ENCODE peak calls at places on chromosomes 4 and X, in nine cellular contexts. A is stimulated activated CD4-positive, alpha-beta T cell treated with anti-CD3 and anti-CD28 coated beads, Interleukin-2, amount 100 ng/mL, for 24 hours; U is putamen; X is WERI-Rb-1; T is T-helper 2 cell; M is NCI-H2081; B is GM03348; R is progenitor cell of endocrine pancreas; W is A673. C is an unnamed sample.

GRCh38 chr4:86961103-86961502 is 26.3 kb downstream of the AFF1 start:
- DNase-seq in A (no peak), U (no peak), X (no peak), T (no peak), M (no peak), B (no peak), R (no peak), W (no peak), C (no peak)

GRCh38 chr4:115028682-115029385 is 84.6 kb downstream of the NDST4 start:
- DNase-seq in A (no peak), U (no peak), X (no peak), T (no peak), M (no peak), B (no peak), R (no peak), W (peak), C (no peak)

GRCh38 chr4:20698382-20698781 is 1.9 kb upstream of the PACRGL start:
- DNase-seq in A (no peak), U (no peak), X (no peak), T (no peak), M (no peak), B (no peak), R (no peak), W (peak), C (no peak)

GRCh38 chr4:169810325-169811323 is 52.9 kb upstream of the HPF1 start:
- DNase-seq in A (no peak), U (peak), X (peak), T (peak), M (peak), B (peak), R (peak), W (peak), C (no peak)

GRCh38 chr4:104205116-104205515 is 289.6 kb downstream of the CXXC4 start:
- DNase-seq in A (no peak), U (no peak), X (no peak), T (no peak), M (no peak), B (no peak), R (no peak), W (no peak), C (no peak)

GRCh38 chr4:80134936-80135701 is 62.1 kb upstream of the ANTXR2 start:
- DNase-seq in A (no peak), U (no peak), X (no peak), T (no peak), M (no peak), B (no peak), R (no peak), W (no peak), C (no peak)

GRCh38 chrX:132292753-132293152 is 73.5 kb upstream of the RAP2C start:
- DNase-seq in A (peak), U (peak), X (peak), T (peak), M (no peak), B (peak), R (no peak), W (peak), C (no peak)

GRCh38 chrX:45751156-45751555 is 550.5 kb upstream of the DIPK2B start:
- DNase-seq in A (no peak), U (no peak), X (no peak), T (no peak), M (no peak), B (no peak), R (no peak), W (no peak), C (no peak)

GRCh38 chrX:630007-630921 is at the start of gene SHOX:
- DNase-seq in A (no peak), U (no peak), X (no peak), T (no peak), M (no peak), B (no peak), R (no peak), W (no peak), C (no peak)

GRCh38 chr4:141375855-141376254 is 155.2 kb downstream of the ZNF330 start:
- DNase-seq in A (no peak), U (no peak), X (no peak), T (no peak), M (no peak), B (peak), R (no peak), W (peak), C (no peak)

GRCh38 chr4:8516061-8516573 is 64.1 kb upstream of the GPR78 start:
- DNase-seq in A (no peak), U (no peak), X (no peak), T (no peak), M (no peak), B (no peak), R (no peak), W (no peak), C (no peak)

GRCh38 chr4:16082424-16083216 is 1.2 kb downstream of the PROM1 start:
- DNase-seq in A (no peak), U (no peak), X (peak), T (peak), M (peak), B (peak), R (peak), W (peak), C (no peak)

GRCh38 chrX:129714581-129714980 is 24.2 kb upstream of the XPNPEP2 start:
- DNase-seq in A (no peak), U (no peak), X (no peak), T (no peak), M (no peak), B (no peak), R (no peak), W (no peak), C (no peak)

GRCh38 chr4:186726440-186727148 is 2.9 kb upstream of the FAT1 start:
- DNase-seq in A (no peak), U (peak), X (no peak), T (peak), M (peak), B (peak), R (peak), W (peak), C (peak)

GRCh38 chr4:88027611-88028608 is 20.5 kb downstream of the PKD2 start:
- DNase-seq in A (no peak), U (no peak), X (no peak), T (peak), M (no peak), B (peak), R (no peak), W (peak), C (no peak)

GRCh38 chr4:137307806-137308205 is 224.5 kb downstream of the PCDH18 start:
- DNase-seq in A (no peak), U (no peak), X (no peak), T (no peak), M (no peak), B (peak), R (no peak), W (no peak), C (no peak)

GRCh38 chrX:42615161-42615563 is 162.8 kb downstream of the PPP1R2C start:
- DNase-seq in A (no peak), U (no peak), X (peak), T (peak), M (no peak), B (no peak), R (no peak), W (peak), C (no peak)

GRCh38 chrX:42678133-42678532 is 99.8 kb downstream of the PPP1R2C start:
- DNase-seq in A (no peak), U (no peak), X (peak), T (no peak), M (no peak), B (peak), R (no peak), W (peak), C (no peak)

GRCh38 chr4:157043131-157043530 is 32.8 kb upstream of the GLRB start:
- DNase-seq in A (no peak), U (no peak), X (no peak), T (no peak), M (no peak), B (peak), R (no peak), W (peak), C (no peak)

GRCh38 chrX:129478516-129478915 is 44.8 kb downstream of the SMARCA1 start:
- DNase-seq in A (no peak), U (no peak), X (no peak), T (no peak), M (no peak), B (no peak), R (no peak), W (no peak), C (no peak)

GRCh38 chrX:8868906-8869305 is 67.7 kb upstream of the FAM9A start:
- DNase-seq in A (no peak), U (no peak), X (no peak), T (no peak), M (no peak), B (peak), R (no peak), W (peak), C (no peak)

GRCh38 chr4:114924311-114924710 is 189.1 kb downstream of the NDST4 start:
- DNase-seq in A (no peak), U (no peak), X (peak), T (no peak), M (no peak), B (no peak), R (no peak), W (peak), C (no peak)

GRCh38 chr4:41256131-41256739 is 493 bp upstream of the UCHL1 start:
- DNase-seq in A (no peak), U (peak), X (no peak), T (no peak), M (peak), B (peak), R (no peak), W (peak), C (no peak)

GRCh38 chrX:12076046-12076445 is 62.2 kb upstream of the FRMPD4 start:
- DNase-seq in A (no peak), U (no peak), X (no peak), T (no peak), M (no peak), B (no peak), R (no peak), W (no peak), C (no peak)

GRCh38 chrX:16771483-16772398 is 14.5 kb upstream of the TXLNG start:
- DNase-seq in A (no peak), U (no peak), X (no peak), T (no peak), M (peak), B (no peak), R (peak), W (peak), C (no peak)

GRCh38 chr4:173332963-173333657 is 1.0 kb downstream of the HMGB2 start:
- DNase-seq in A (peak), U (no peak), X (no peak), T (peak), M (no peak), B (no peak), R (no peak), W (no peak), C (no peak)

GRCh38 chr4:159639924-159640323 is 537.0 kb downstream of the RAPGEF2 start:
- DNase-seq in A (no peak), U (no peak), X (no peak), T (no peak), M (no peak), B (no peak), R (no peak), W (no peak), C (no peak)

GRCh38 chr4:156870166-156870565 is 101.4 kb downstream of the PDGFC start:
- DNase-seq in A (no peak), U (no peak), X (no peak), T (no peak), M (no peak), B (peak), R (no peak), W (no peak), C (no peak)

GRCh38 chr4:40630335-40631021 is 814 bp upstream of the RBM47 start:
- DNase-seq in A (no peak), U (peak), X (no peak), T (no peak), M (no peak), B (no peak), R (peak), W (no peak), C (peak)

GRCh38 chr4:125225806-125226205 is 88.9 kb upstream of the FAT4 start:
- DNase-seq in A (no peak), U (no peak), X (no peak), T (no peak), M (no peak), B (no peak), R (no peak), W (no peak), C (no peak)

GRCh38 chr4:138645289-138645688 is 370.3 kb upstream of the NOCT start:
- DNase-seq in A (no peak), U (no peak), X (no peak), T (no peak), M (no peak), B (no peak), R (no peak), W (peak), C (no peak)

GRCh38 chr4:13627185-13627605 is 330 bp downstream of the BOD1L1 start:
- DNase-seq in A (peak), U (no peak), X (peak), T (no peak), M (no peak), B (no peak), R (no peak), W (peak), C (no peak)

GRCh38 chr4:24032371-24032989 is 142.6 kb upstream of the PPARGC1A start:
- DNase-seq in A (no peak), U (no peak), X (peak), T (peak), M (no peak), B (no peak), R (no peak), W (no peak), C (no peak)

GRCh38 chr4:23923840-23924239 is 34.0 kb upstream of the PPARGC1A start:
- DNase-seq in A (no peak), U (no peak), X (no peak), T (no peak), M (no peak), B (no peak), R (no peak), W (no peak), C (no peak)

GRCh38 chr4:10078481-10079233 is 37.9 kb downstream of the WDR1 start:
- DNase-seq in A (no peak), U (no peak), X (no peak), T (no peak), M (no peak), B (no peak), R (no peak), W (no peak), C (peak)

GRCh38 chrX:12372111-12372510 is 233.8 kb downstream of the FRMPD4 start:
- DNase-seq in A (no peak), U (no peak), X (no peak), T (no peak), M (no peak), B (peak), R (no peak), W (no peak), C (no peak)

GRCh38 chrX:55109304-55109703 is 20.5 kb downstream of the PAGE2 start:
- DNase-seq in A (no peak), U (no peak), X (no peak), T (no peak), M (no peak), B (no peak), R (no peak), W (no peak), C (no peak)

GRCh38 chr4:98345838-98346237 is 84.7 kb downstream of the RAP1GDS1 start:
- DNase-seq in A (no peak), U (no peak), X (no peak), T (no peak), M (no peak), B (no peak), R (no peak), W (no peak), C (no peak)

GRCh38 chrX:106039920-106040319 is 1.4 kb upstream of the SERPINA7 start:
- DNase-seq in A (no peak), U (no peak), X (no peak), T (no peak), M (no peak), B (no peak), R (no peak), W (no peak), C (no peak)

GRCh38 chrX:71989768-71990167 is 79.1 kb downstream of the NHSL2 start:
- DNase-seq in A (no peak), U (no peak), X (no peak), T (no peak), M (no peak), B (peak), R (no peak), W (peak), C (no peak)